ENCODE peak calls at places on chromosome 3, in six cellular contexts. N, F, A, W, M and D are unnamed samples.

GRCh38 chr3:101638262-101638745 is 38.6 kb downstream of the ZBTB11 start:
- DNase-seq in N (no peak), F (no peak), A (no peak), W (no peak), M (no peak), D (no peak)

GRCh38 chr3:50502584-50503423 is 630 bp downstream of the CACNA2D2 start:
- DNase-seq in N (no peak), F (peak; percentile 9), A (no peak), W (no peak), M (no peak), D (no peak)

GRCh38 chr3:11910971-11911531 is 64.4 kb upstream of the TAMM41 start:
- DNase-seq in N (no peak), F (peak; percentile 12), A (no peak), W (no peak), M (no peak), D (no peak)

GRCh38 chr3:99768808-99769501 is 48.7 kb upstream of the CMSS1 start:
- DNase-seq in N (no peak), F (no peak), A (no peak), W (no peak), M (no peak), D (no peak)

GRCh38 chr3:152399374-152399773 is 130.6 kb downstream of the MBNL1 start:
- DNase-seq in N (no peak), F (peak; percentile 82), A (no peak), W (peak; percentile 65), M (peak; percentile 52), D (peak; percentile 86)

GRCh38 chr3:189517981-189518380 is 113.2 kb upstream of the TP63 start:
- DNase-seq in N (no peak), F (no peak), A (no peak), W (no peak), M (no peak), D (no peak)

GRCh38 chr3:64915778-64916177 is 228.0 kb upstream of the ADAMTS9 start:
- DNase-seq in N (no peak), F (peak; percentile 3), A (no peak), W (no peak), M (peak; percentile 77), D (peak; percentile 90)

GRCh38 chr3:99901200-99901926 is 83.7 kb downstream of the CMSS1 start:
- DNase-seq in N (no peak), F (peak; percentile 92), A (peak; percentile 53), W (peak; percentile 85), M (peak; percentile 87), D (peak; percentile 79)

GRCh38 chr3:188929138-188929537 is 242.6 kb upstream of the TPRG1 start:
- DNase-seq in N (no peak), F (no peak), A (no peak), W (no peak), M (no peak), D (peak; percentile 58)

GRCh38 chr3:139311557-139311956 is 32.3 kb upstream of the MRPS22 start:
- DNase-seq in N (no peak), F (no peak), A (no peak), W (no peak), M (no peak), D (no peak)

GRCh38 chr3:44058022-44058867 is 183.4 kb upstream of the TOPAZ1 start:
- DNase-seq in N (no peak), F (peak; percentile 87), A (peak; percentile 79), W (peak; percentile 51), M (peak; percentile 31), D (peak; percentile 72)

GRCh38 chr3:10596746-10597448 is 91.5 kb upstream of the ATP2B2 start:
- DNase-seq in N (no peak), F (no peak), A (no peak), W (no peak), M (no peak), D (no peak)

GRCh38 chr3:31732548-31732947 is 199.8 kb downstream of the STT3B start:
- DNase-seq in N (no peak), F (no peak), A (no peak), W (no peak), M (no peak), D (no peak)

GRCh38 chr3:28846948-28847527 is 433.8 kb upstream of the RBMS3 start:
- DNase-seq in N (no peak), F (no peak), A (no peak), W (no peak), M (no peak), D (no peak)

GRCh38 chr3:77158701-77159100 is 118.8 kb downstream of the ROBO2 start:
- DNase-seq in N (no peak), F (no peak), A (no peak), W (no peak), M (no peak), D (no peak)

GRCh38 chr3:160804762-160805161 is 48.7 kb downstream of the PPM1L start:
- DNase-seq in N (no peak), F (peak; percentile 3), A (no peak), W (no peak), M (peak; percentile 17), D (peak; percentile 47)

GRCh38 chr3:149090907-149091306 is 4.6 kb upstream of the HLTF start:
- DNase-seq in N (no peak), F (no peak), A (no peak), W (no peak), M (no peak), D (no peak)

GRCh38 chr3:171615281-171615680 is 155.1 kb upstream of the TNIK start:
- DNase-seq in N (no peak), F (no peak), A (no peak), W (no peak), M (peak; percentile 8), D (peak; percentile 49)

GRCh38 chr3:29871087-29871486 is 590.2 kb downstream of the RBMS3 start:
- DNase-seq in N (no peak), F (no peak), A (no peak), W (no peak), M (peak; percentile 8), D (peak; percentile 1)

GRCh38 chr3:196406806-196407470 is 25.3 kb downstream of the UBXN7 start:
- DNase-seq in N (no peak), F (peak; percentile 70), A (peak; percentile 85), W (peak; percentile 76), M (peak; percentile 72), D (no peak)

GRCh38 chr3:45092132-45093031 is 53.8 kb downstream of the CDCP1 start:
- DNase-seq in N (no peak), F (peak; percentile 67), A (peak; percentile 63), W (peak; percentile 93), M (peak; percentile 74), D (peak; percentile 71)

GRCh38 chr3:140736863-140737460 is 59.1 kb downstream of the TRIM42 start:
- DNase-seq in N (no peak), F (peak; percentile 66), A (peak; percentile 8), W (peak; percentile 10), M (peak; percentile 54), D (peak; percentile 36)

GRCh38 chr3:18069564-18069963 is 327.1 kb upstream of the TBC1D5 start:
- DNase-seq in N (no peak), F (peak; percentile 54), A (no peak), W (no peak), M (no peak), D (no peak)

GRCh38 chr3:187208159-187208558 is 10.9 kb downstream of the RTP1 start:
- DNase-seq in N (no peak), F (peak; percentile 68), A (peak; percentile 39), W (peak; percentile 83), M (no peak), D (peak; percentile 84)

GRCh38 chr3:181384970-181385369 is 326.8 kb upstream of the SOX2 start:
- DNase-seq in N (no peak), F (no peak), A (no peak), W (no peak), M (no peak), D (peak; percentile 50)

GRCh38 chr3:125633767-125634166 is 38.5 kb upstream of the OSBPL11 start:
- DNase-seq in N (no peak), F (no peak), A (no peak), W (no peak), M (no peak), D (no peak)

GRCh38 chr3:49456417-49456816 is 13.7 kb upstream of the DAG1 start:
- DNase-seq in N (no peak), F (no peak), A (no peak), W (peak; percentile 19), M (peak; percentile 33), D (no peak)

GRCh38 chr3:128348805-128349531 is 117.7 kb downstream of the DNAJB8 start:
- DNase-seq in N (no peak), F (peak; percentile 19), A (no peak), W (no peak), M (peak; percentile 57), D (no peak)

GRCh38 chr3:23589586-23589985 is 216.2 kb upstream of the UBE2E1 start:
- DNase-seq in N (no peak), F (no peak), A (no peak), W (no peak), M (no peak), D (no peak)

GRCh38 chr3:58874795-58875194 is 175.0 kb downstream of the CFAP20DC start:
- DNase-seq in N (no peak), F (peak; percentile 70), A (peak; percentile 24), W (peak; percentile 53), M (no peak), D (peak; percentile 81)

GRCh38 chr3:129005526-129006303 is 4.6 kb downstream of the EFCC1 start:
- DNase-seq in N (no peak), F (peak; percentile 25), A (peak; percentile 42), W (no peak), M (peak; percentile 66), D (no peak)